ENCODE peak calls at places on chromosomes 2 and 18, in six cellular contexts. A is mesendoderm, Q is A549, L is GM23338, J is astrocyte, N is left ventricle myocardium inferior. T is an unnamed sample.

GRCh38 chr2:144431384-144431783 is 88.5 kb downstream of the ZEB2 start:
- DNase-seq in L (peak), N (no peak), A (peak), J (no peak), Q (no peak), T (no peak)

GRCh38 chr2:192072778-192073177 is 122.0 kb downstream of the TMEFF2 start:
- DNase-seq in N (no peak), A (peak), Q (no peak), L (peak), J (no peak), T (no peak)

GRCh38 chr18:69196336-69196735 is 204.4 kb upstream of the DOK6 start:
- DNase-seq in A (no peak), Q (no peak), J (no peak), N (no peak), L (no peak), T (no peak)

GRCh38 chr2:12087671-12088380 is 341.4 kb downstream of the LPIN1 start:
- DNase-seq in J (no peak), A (no peak), L (no peak), N (no peak), Q (peak), T (no peak)

GRCh38 chr2:85956647-85957039 is 67.9 kb upstream of the ST3GAL5 start:
- DNase-seq in Q (no peak), J (no peak), A (no peak), L (no peak), N (no peak), T (no peak)

GRCh38 chr18:6956495-6956894 is 161.1 kb downstream of the LAMA1 start:
- DNase-seq in J (no peak), L (no peak), Q (no peak), N (no peak), A (no peak), T (no peak)

GRCh38 chr2:10527585-10527984 is 79.5 kb upstream of the ODC1 start:
- DNase-seq in Q (no peak), A (no peak), J (no peak), L (no peak), N (no peak), T (no peak)

GRCh38 chr2:237892936-237893595 is 33.6 kb downstream of the RAMP1 start:
- DNase-seq in Q (no peak), L (no peak), A (no peak), N (no peak), J (no peak), T (no peak)

GRCh38 chr2:69989017-69989416 is 27.6 kb upstream of the ASPRV1 start:
- DNase-seq in A (no peak), J (no peak), N (no peak), L (no peak), Q (no peak), T (no peak)

GRCh38 chr2:10407841-10408648 is 40.1 kb downstream of the ODC1 start:
- DNase-seq in J (peak), N (no peak), L (peak), A (peak), Q (peak), T (peak)

GRCh38 chr2:237864940-237865622 is 5.7 kb downstream of the RAMP1 start:
- DNase-seq in A (peak), J (peak), Q (no peak), L (no peak), N (no peak), T (peak)

GRCh38 chr2:2825516-2826208 is 494.6 kb upstream of the MYT1L start:
- DNase-seq in L (no peak), Q (no peak), N (no peak), J (no peak), A (no peak), T (no peak)

GRCh38 chr2:217903859-217904613 is 98.8 kb downstream of the TNS1 start:
- DNase-seq in Q (no peak), N (peak), A (no peak), J (peak), L (no peak), T (peak)

DNA sequence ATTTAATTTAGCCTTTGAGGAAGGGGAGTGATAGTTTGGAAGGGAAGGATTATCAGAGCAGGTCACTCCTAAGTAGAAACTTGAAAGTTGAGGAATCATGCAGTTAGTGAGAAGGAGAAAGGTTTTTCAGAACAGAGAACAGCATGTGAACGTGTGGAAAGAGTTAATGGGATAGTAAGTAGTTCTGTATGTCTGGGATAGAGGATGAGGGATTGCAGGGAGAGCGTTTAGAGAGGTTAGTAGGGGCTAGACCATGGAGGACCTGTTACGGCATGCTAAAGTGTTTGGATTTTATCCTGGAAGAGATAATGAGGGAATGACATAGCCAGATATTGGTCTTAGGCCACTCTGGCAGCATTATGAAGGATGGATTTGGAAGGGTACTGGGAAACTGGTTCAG is 1.8 kb downstream of the ZNF512 start:
- DNase-seq in L (no peak), Q (no peak), N (no peak), J (no peak), A (no peak), T (no peak)
- H3K4me3 ChIP-seq in L (peak), Q (peak), N (peak), J (peak), A (no peak), T (no peak)

GRCh38 chr18:50192903-50193795 is 1.8 kb downstream of the MYO5B start:
- DNase-seq in A (no peak), J (no peak), Q (no peak), N (no peak), L (peak), T (peak)

GRCh38 chr18:50196261-50196660 is 1.3 kb upstream of the MYO5B start:
- DNase-seq in A (no peak), L (no peak), N (no peak), J (no peak), Q (no peak), T (no peak)

GRCh38 chr18:50195689-50196088 is 742 bp upstream of the MYO5B start:
- DNase-seq in Q (no peak), L (no peak), A (no peak), N (no peak), J (no peak), T (no peak)

GRCh38 chr18:50193796-50194622 is 938 bp downstream of the MYO5B start:
- DNase-seq in L (peak), A (peak), Q (no peak), N (no peak), J (no peak), T (peak)

DNA sequence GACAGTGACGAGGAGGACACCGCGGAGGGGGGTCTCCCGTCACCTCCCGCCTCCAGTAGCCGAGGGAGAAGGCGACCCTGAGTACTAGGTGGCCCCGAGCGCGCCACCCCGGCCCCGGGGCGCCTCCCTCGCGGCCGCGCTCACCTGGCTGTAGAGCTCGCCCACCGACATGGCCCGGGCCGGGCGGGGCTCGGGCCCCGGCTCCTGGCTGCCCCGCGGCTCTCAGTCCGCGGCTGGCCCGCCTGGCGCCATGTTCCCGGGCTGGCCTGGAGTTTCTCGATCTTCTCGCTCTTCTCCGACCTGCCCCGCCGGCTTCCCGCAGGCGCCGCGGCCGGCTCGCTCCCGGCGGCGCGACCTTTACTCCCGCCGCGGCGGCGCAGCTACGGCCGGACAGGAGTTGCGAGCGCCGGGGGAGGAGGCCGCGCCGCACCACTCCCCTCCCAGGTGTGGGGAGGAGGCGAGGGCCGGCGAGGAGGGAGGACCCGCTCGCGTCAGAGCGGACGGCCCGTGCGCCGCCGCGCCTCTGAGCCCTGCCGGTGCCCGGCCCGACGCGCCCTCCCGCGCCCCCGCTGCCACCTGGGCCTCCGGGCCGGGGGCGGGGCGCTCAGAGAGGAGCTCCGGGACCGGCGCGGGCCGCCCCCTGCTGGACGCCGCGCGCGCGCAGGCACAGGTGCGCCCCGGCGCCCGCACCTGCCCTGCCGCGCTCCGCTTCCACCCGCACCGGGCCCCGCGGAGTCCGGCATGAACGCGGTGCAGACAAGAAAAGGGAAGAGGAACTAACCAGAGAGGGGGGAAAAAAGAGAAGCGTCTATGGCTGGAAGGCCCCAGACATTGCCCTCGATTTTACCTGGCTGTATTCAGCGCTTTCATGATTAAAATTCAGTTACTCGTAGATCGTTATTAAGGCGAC is at the start of gene MYO5B:
- DNase-seq in Q (peak), A (peak), L (peak), J (no peak), N (peak), T (peak)
- H3K27ac ChIP-seq in Q (peak), A (no peak), L (no peak), J (no peak), N (no peak), T (peak)

GRCh38 chr2:38750011-38750792 is 959 bp downstream of the SRSF7 start:
- DNase-seq in N (peak), Q (peak), L (no peak), A (no peak), J (no peak), T (peak)

GRCh38 chr2:38754049-38754448 is 2.9 kb upstream of the SRSF7 start:
- DNase-seq in L (no peak), Q (no peak), N (no peak), J (no peak), A (no peak), T (no peak)

GRCh38 chr2:38750793-38751042 is 443 bp downstream of the SRSF7 start:
- DNase-seq in L (peak), J (no peak), N (peak), A (no peak), Q (no peak), T (peak)

GRCh38 chr2:38751043-38751846 is at the start of gene SRSF7:
- DNase-seq in Q (peak), J (peak), N (peak), L (peak), A (peak), T (peak)

DNA sequence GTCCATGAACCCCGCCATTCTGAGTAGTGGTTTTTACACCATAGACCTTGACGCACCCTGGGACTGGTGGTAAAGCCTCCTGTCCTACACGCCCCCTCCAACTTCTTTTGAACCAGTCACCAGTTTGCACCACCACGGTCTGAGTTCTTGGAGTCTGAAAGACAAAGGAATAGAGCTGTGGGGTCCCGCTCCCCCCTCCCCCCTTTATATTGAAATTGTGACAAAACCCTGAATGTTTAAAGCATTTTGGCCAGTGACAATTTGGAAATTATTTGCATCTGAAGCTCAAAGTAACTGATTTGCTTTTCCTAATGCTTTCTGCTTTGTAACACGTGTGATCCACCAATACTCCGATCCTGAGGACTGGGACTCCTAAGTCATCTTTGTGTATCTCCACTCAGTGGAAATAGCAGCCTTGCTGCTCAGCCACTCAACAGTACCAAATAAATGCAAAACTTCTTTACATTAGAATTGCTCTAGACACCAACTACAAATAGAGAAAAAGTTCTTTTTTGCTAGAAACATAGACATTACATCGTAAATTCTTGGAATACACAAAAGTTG is 768 bp upstream of the SRSF7 start:
- DNase-seq in L (peak), J (no peak), A (peak), Q (peak), N (no peak), T (no peak)
- H3K4me3 ChIP-seq in L (peak), J (peak), A (peak), Q (peak), N (peak), T (peak)

GRCh38 chr2:187996630-187997029 is 295.0 kb upstream of the GULP1 start:
- DNase-seq in L (no peak), Q (no peak), N (no peak), J (no peak), A (no peak), T (no peak)

GRCh38 chr2:187993516-187993915 is 298.2 kb upstream of the GULP1 start:
- DNase-seq in N (no peak), J (peak), Q (no peak), A (peak), L (peak), T (no peak)

GRCh38 chr2:187991389-187991788 is 300.3 kb upstream of the GULP1 start:
- DNase-seq in A (no peak), J (no peak), N (no peak), L (no peak), Q (no peak), T (no peak)

GRCh38 chr2:187994464-187995331 is 297.0 kb upstream of the GULP1 start:
- DNase-seq in N (no peak), A (peak), L (no peak), Q (no peak), J (peak), T (no peak)

DNA sequence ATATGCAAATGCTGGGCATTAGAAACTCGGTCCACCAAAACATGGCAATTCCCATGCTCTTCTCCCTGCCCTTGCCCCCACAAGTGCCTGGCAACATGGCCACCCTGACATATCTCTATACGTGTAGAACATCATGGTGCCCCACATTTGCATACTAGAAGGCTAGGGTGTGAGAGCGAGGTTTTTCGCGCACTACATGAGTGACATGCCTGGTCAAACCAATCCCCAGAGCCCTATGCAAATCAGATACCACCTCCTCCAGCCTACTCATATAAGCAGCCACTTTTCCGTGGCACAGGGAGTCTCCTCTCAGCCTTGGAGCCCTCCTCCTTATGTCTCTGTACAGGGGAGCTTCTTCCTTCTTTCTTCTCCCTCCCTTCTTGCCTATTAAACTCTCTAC is 296.1 kb upstream of the GULP1 start:
- DNase-seq in L (peak), N (no peak), A (no peak), J (no peak), Q (no peak), T (no peak)
- H3K27ac ChIP-seq in L (no peak), N (no peak), A (no peak), J (no peak), Q (no peak), T (no peak)

DNA sequence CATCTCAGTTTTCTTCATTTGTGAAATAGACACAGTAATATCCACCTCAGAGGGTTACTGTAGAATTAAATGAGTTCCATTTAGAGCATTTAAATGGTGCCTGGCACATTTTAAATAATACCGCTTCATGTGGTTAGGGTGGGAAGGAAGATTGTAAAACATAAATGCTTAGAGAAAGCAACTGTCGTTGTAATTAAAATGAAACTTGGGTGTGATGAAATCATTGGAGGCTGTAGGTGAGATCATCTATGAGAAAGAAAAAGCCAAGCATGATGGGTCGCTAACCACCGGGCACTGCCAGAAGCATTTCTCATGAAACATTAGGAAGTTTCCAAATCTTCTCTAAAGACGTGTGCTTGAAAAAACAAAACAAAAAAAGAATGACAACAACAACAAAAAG is 8.2 kb upstream of the SLC39A10 start:
- DNase-seq in L (no peak), J (no peak), A (no peak), Q (no peak), N (no peak), T (no peak)
- H3K4me3 ChIP-seq in L (no peak), J (no peak), A (no peak), Q (no peak), N (no peak), T (no peak)

GRCh38 chr2:231726276-231726675 is 18.0 kb downstream of the PTMA start:
- DNase-seq in J (no peak), Q (no peak), N (no peak), L (no peak), A (no peak), T (no peak)
- H3K27ac ChIP-seq in J (no peak), Q (no peak), N (no peak), L (no peak), A (no peak), T (no peak)

GRCh38 chr2:44543773-44544725 is 182.3 kb downstream of the CAMKMT start:
- DNase-seq in L (peak), Q (peak), A (peak), N (no peak), J (no peak), T (no peak)
- H3K4me3 ChIP-seq in L (no peak), Q (no peak), A (no peak), N (no peak), J (no peak), T (no peak)

DNA sequence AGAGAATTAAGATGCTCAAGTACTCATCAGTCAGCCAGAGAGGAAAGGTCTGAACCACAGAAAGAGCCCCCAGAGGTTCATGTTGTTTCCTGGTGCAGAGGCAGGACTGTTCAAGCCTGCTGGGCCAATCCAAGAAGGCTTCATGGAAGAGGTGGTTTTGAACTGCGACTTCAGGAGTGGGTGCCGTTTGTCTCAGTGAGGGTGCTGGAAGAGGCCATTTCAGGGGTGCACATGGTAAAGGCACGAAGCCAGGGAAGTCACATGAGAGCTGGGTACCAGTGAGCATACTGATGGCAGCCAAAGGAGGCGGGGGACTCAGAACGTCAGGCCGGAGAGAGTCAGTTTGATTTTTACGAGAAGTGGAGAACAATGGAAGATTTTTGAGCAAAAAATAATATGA is 55.5 kb downstream of the EMILIN2 start:
- DNase-seq in L (no peak), Q (no peak), N (no peak), J (no peak), A (no peak), T (no peak)
- H3K27ac ChIP-seq in L (no peak), Q (no peak), N (peak), J (no peak), A (no peak), T (peak)

GRCh38 chr2:210477496-210477895 is 937 bp upstream of the LANCL1 start:
- DNase-seq in L (peak), J (peak), Q (peak), N (no peak), A (peak), T (no peak)
- H3K4me3 ChIP-seq in L (peak), J (peak), Q (peak), N (peak), A (no peak), T (peak)

DNA sequence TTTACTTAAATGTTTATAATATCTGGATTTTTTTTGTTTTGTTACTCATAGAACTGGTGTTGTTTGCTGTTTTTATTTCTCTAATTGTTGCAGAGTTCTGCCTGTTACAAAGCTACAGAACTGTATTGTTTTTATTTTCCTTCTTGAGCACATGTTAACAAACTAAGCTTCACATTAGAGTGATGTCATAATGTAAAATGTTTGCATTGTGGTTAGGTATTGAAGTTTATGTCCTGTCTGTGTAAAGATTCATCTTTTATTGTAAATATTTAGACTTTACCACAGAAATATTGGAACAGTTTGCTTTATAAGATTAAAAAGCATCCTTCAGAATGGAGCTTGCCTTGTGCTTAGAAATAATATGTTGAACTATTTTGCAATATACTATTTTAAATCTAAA is 67.7 kb downstream of the CLIP4 start:
- DNase-seq in L (no peak), Q (no peak), A (no peak), J (no peak), N (no peak), T (no peak)
- H3K27ac ChIP-seq in L (no peak), Q (no peak), A (no peak), J (no peak), N (no peak), T (no peak)

T was measured in breast epithelium.